ENCODE peak calls at places on chromosomes 6 and 20, in nine cellular contexts. One of them, this sample, is unnamed.

GRCh38 chr20:64079273-64080012 is at the start of gene RGS19:
- DNase-seq in NAMALWA: peak; percentile 84
- DNase-seq in HEK293T: peak; percentile 82
- DNase-seq in NCI-H446 treated with DMSO at 0.1 percent for 48 hours: peak; percentile 35
- DNase-seq in Kasumi-1: peak; percentile 91
- DNase-seq in NCI-H1092 treated with DMSO at 0.1 percent for 48 hours: no peak
- DNase-seq in D341Med: peak; percentile 91
- DNase-seq in activated T-helper 1 cell treated with anti-CD3 and anti-CD28 coated beads, Interleukin-12 subunit alpha, Interleukin-12 subunit beta, Interleukin-2, Interleukin-4 antibody, amounts not matched to agents 30 ng/mL and 10 ng/mL and 1 ng/mL, durations not matched to agents 14 hours and 24 hours and 36 hours: peak; percentile 75
- DNase-seq in OCI-M1: peak; percentile 87
- DNase-seq in this sample: peak; percentile 76

GRCh38 chr20:31691646-31692275 is 30.9 kb downstream of the BCL2L1 start:
- DNase-seq in NAMALWA: peak; percentile 71
- DNase-seq in HEK293T: no peak
- DNase-seq in NCI-H446 treated with DMSO at 0.1 percent for 48 hours: no peak
- DNase-seq in Kasumi-1: peak; percentile 16
- DNase-seq in NCI-H1092 treated with DMSO at 0.1 percent for 48 hours: no peak
- DNase-seq in D341Med: no peak
- DNase-seq in activated T-helper 1 cell treated with anti-CD3 and anti-CD28 coated beads, Interleukin-12 subunit alpha, Interleukin-12 subunit beta, Interleukin-2, Interleukin-4 antibody, amounts not matched to agents 30 ng/mL and 10 ng/mL and 1 ng/mL, durations not matched to agents 14 hours and 24 hours and 36 hours: no peak
- DNase-seq in OCI-M1: peak; percentile 48
- DNase-seq in this sample: peak; percentile 78

GRCh38 chr6:11025094-11025493 is 19.0 kb downstream of the ELOVL2 start:
- DNase-seq in NAMALWA: no peak
- DNase-seq in HEK293T: no peak
- DNase-seq in NCI-H446 treated with DMSO at 0.1 percent for 48 hours: no peak
- DNase-seq in Kasumi-1: no peak
- DNase-seq in NCI-H1092 treated with DMSO at 0.1 percent for 48 hours: no peak
- DNase-seq in D341Med: no peak
- DNase-seq in activated T-helper 1 cell treated with anti-CD3 and anti-CD28 coated beads, Interleukin-12 subunit alpha, Interleukin-12 subunit beta, Interleukin-2, Interleukin-4 antibody, amounts not matched to agents 30 ng/mL and 10 ng/mL and 1 ng/mL, durations not matched to agents 14 hours and 24 hours and 36 hours: no peak
- DNase-seq in OCI-M1: no peak
- DNase-seq in this sample: no peak

GRCh38 chr6:36938536-36938935 is 16.0 kb upstream of the PI16 start:
- DNase-seq in NAMALWA: no peak
- DNase-seq in HEK293T: no peak
- DNase-seq in NCI-H446 treated with DMSO at 0.1 percent for 48 hours: no peak
- DNase-seq in Kasumi-1: no peak
- DNase-seq in NCI-H1092 treated with DMSO at 0.1 percent for 48 hours: no peak
- DNase-seq in D341Med: no peak
- DNase-seq in activated T-helper 1 cell treated with anti-CD3 and anti-CD28 coated beads, Interleukin-12 subunit alpha, Interleukin-12 subunit beta, Interleukin-2, Interleukin-4 antibody, amounts not matched to agents 30 ng/mL and 10 ng/mL and 1 ng/mL, durations not matched to agents 14 hours and 24 hours and 36 hours: no peak
- DNase-seq in OCI-M1: no peak
- DNase-seq in this sample: no peak

GRCh38 chr6:138461647-138462046 is 37.6 kb downstream of the NHSL1 start:
- DNase-seq in NAMALWA: no peak
- DNase-seq in HEK293T: no peak
- DNase-seq in NCI-H446 treated with DMSO at 0.1 percent for 48 hours: no peak
- DNase-seq in Kasumi-1: no peak
- DNase-seq in NCI-H1092 treated with DMSO at 0.1 percent for 48 hours: no peak
- DNase-seq in D341Med: no peak
- DNase-seq in activated T-helper 1 cell treated with anti-CD3 and anti-CD28 coated beads, Interleukin-12 subunit alpha, Interleukin-12 subunit beta, Interleukin-2, Interleukin-4 antibody, amounts not matched to agents 30 ng/mL and 10 ng/mL and 1 ng/mL, durations not matched to agents 14 hours and 24 hours and 36 hours: no peak
- DNase-seq in OCI-M1: no peak
- DNase-seq in this sample: no peak

GRCh38 chr6:151497935-151498726 is 4.3 kb downstream of the CCDC170 start:
- DNase-seq in NAMALWA: no peak
- DNase-seq in HEK293T: no peak
- DNase-seq in NCI-H446 treated with DMSO at 0.1 percent for 48 hours: no peak
- DNase-seq in Kasumi-1: peak; percentile 76
- DNase-seq in NCI-H1092 treated with DMSO at 0.1 percent for 48 hours: no peak
- DNase-seq in D341Med: no peak
- DNase-seq in activated T-helper 1 cell treated with anti-CD3 and anti-CD28 coated beads, Interleukin-12 subunit alpha, Interleukin-12 subunit beta, Interleukin-2, Interleukin-4 antibody, amounts not matched to agents 30 ng/mL and 10 ng/mL and 1 ng/mL, durations not matched to agents 14 hours and 24 hours and 36 hours: no peak
- DNase-seq in OCI-M1: peak; percentile 51
- DNase-seq in this sample: peak; percentile 42

GRCh38 chr6:21163110-21163837 is 430.3 kb upstream of the SOX4 start:
- DNase-seq in NAMALWA: no peak
- DNase-seq in HEK293T: no peak
- DNase-seq in NCI-H446 treated with DMSO at 0.1 percent for 48 hours: no peak
- DNase-seq in Kasumi-1: no peak
- DNase-seq in NCI-H1092 treated with DMSO at 0.1 percent for 48 hours: no peak
- DNase-seq in D341Med: no peak
- DNase-seq in activated T-helper 1 cell treated with anti-CD3 and anti-CD28 coated beads, Interleukin-12 subunit alpha, Interleukin-12 subunit beta, Interleukin-2, Interleukin-4 antibody, amounts not matched to agents 30 ng/mL and 10 ng/mL and 1 ng/mL, durations not matched to agents 14 hours and 24 hours and 36 hours: no peak
- DNase-seq in OCI-M1: peak; percentile 89
- DNase-seq in this sample: no peak

GRCh38 chr6:30062471-30063178 is 1.6 kb downstream of the POLR1H start:
- DNase-seq in NAMALWA: peak; percentile 31
- DNase-seq in HEK293T: no peak
- DNase-seq in NCI-H446 treated with DMSO at 0.1 percent for 48 hours: no peak
- DNase-seq in Kasumi-1: no peak
- DNase-seq in NCI-H1092 treated with DMSO at 0.1 percent for 48 hours: no peak
- DNase-seq in D341Med: no peak
- DNase-seq in activated T-helper 1 cell treated with anti-CD3 and anti-CD28 coated beads, Interleukin-12 subunit alpha, Interleukin-12 subunit beta, Interleukin-2, Interleukin-4 antibody, amounts not matched to agents 30 ng/mL and 10 ng/mL and 1 ng/mL, durations not matched to agents 14 hours and 24 hours and 36 hours: no peak
- DNase-seq in OCI-M1: no peak
- DNase-seq in this sample: no peak

GRCh38 chr20:45907219-45907948 is 4.6 kb downstream of the PLTP start:
- DNase-seq in NAMALWA: no peak
- DNase-seq in HEK293T: no peak
- DNase-seq in NCI-H446 treated with DMSO at 0.1 percent for 48 hours: no peak
- DNase-seq in Kasumi-1: no peak
- DNase-seq in NCI-H1092 treated with DMSO at 0.1 percent for 48 hours: no peak
- DNase-seq in D341Med: no peak
- DNase-seq in activated T-helper 1 cell treated with anti-CD3 and anti-CD28 coated beads, Interleukin-12 subunit alpha, Interleukin-12 subunit beta, Interleukin-2, Interleukin-4 antibody, amounts not matched to agents 30 ng/mL and 10 ng/mL and 1 ng/mL, durations not matched to agents 14 hours and 24 hours and 36 hours: no peak
- DNase-seq in OCI-M1: no peak
- DNase-seq in this sample: no peak